ENCODE peak calls at places on chromosomes 13 and 19, in four cellular contexts. One of them, this sample, is unnamed.

GRCh38 chr13:107968470-107968869 is 246.9 kb downstream of the LIG4 start:
- DNase-seq in CD4-positive, CD25-positive, alpha-beta regulatory T cell: no peak
- DNase-seq in epithelial cell of proximal tubule: no peak
- DNase-seq in WTC11: no peak
- DNase-seq in this sample: no peak

GRCh38 chr13:72437458-72437857 is 290.0 kb downstream of the MZT1 start:
- DNase-seq in CD4-positive, CD25-positive, alpha-beta regulatory T cell: no peak
- DNase-seq in WTC11: no peak
- DNase-seq in epithelial cell of proximal tubule: peak
- DNase-seq in this sample: peak

GRCh38 chr13:112603641-112604220 is 15.8 kb upstream of the TUBGCP3 start:
- DNase-seq in epithelial cell of proximal tubule: no peak
- DNase-seq in CD4-positive, CD25-positive, alpha-beta regulatory T cell: no peak
- DNase-seq in WTC11: no peak
- DNase-seq in this sample: no peak

GRCh38 chr13:40980466-40980865 is 38.6 kb downstream of the ELF1 start:
- DNase-seq in epithelial cell of proximal tubule: no peak
- DNase-seq in WTC11: no peak
- DNase-seq in CD4-positive, CD25-positive, alpha-beta regulatory T cell: peak
- DNase-seq in this sample: no peak

GRCh38 chr13:44667950-44668349 is 91.8 kb upstream of the TSC22D1 start:
- DNase-seq in epithelial cell of proximal tubule: peak
- DNase-seq in WTC11: no peak
- DNase-seq in CD4-positive, CD25-positive, alpha-beta regulatory T cell: no peak
- DNase-seq in this sample: peak

GRCh38 chr13:27476943-27477681 is 26.7 kb upstream of the MTIF3 start:
- DNase-seq in WTC11: no peak
- DNase-seq in CD4-positive, CD25-positive, alpha-beta regulatory T cell: peak
- DNase-seq in epithelial cell of proximal tubule: no peak
- DNase-seq in this sample: peak

GRCh38 chr13:59531571-59532091 is 632.1 kb downstream of the DIAPH3 start:
- DNase-seq in epithelial cell of proximal tubule: peak
- DNase-seq in CD4-positive, CD25-positive, alpha-beta regulatory T cell: peak
- DNase-seq in WTC11: peak
- DNase-seq in this sample: peak

GRCh38 chr13:99307648-99308339 is 595 bp upstream of the GPR183 start:
- DNase-seq in epithelial cell of proximal tubule: peak
- DNase-seq in WTC11: no peak
- DNase-seq in CD4-positive, CD25-positive, alpha-beta regulatory T cell: no peak
- DNase-seq in this sample: peak

GRCh38 chr13:19959141-19959830 is 759 bp downstream of the ZMYM2 start:
- DNase-seq in epithelial cell of proximal tubule: no peak
- DNase-seq in CD4-positive, CD25-positive, alpha-beta regulatory T cell: peak
- DNase-seq in WTC11: peak
- DNase-seq in this sample: peak

GRCh38 chr19:13004273-13004672 is 9.0 kb downstream of the NFIX start:
- DNase-seq in WTC11: no peak
- DNase-seq in epithelial cell of proximal tubule: no peak
- DNase-seq in CD4-positive, CD25-positive, alpha-beta regulatory T cell: no peak
- DNase-seq in this sample: no peak

GRCh38 chr19:41792513-41793413 is 3.6 kb upstream of the CEACAM3 start:
- DNase-seq in WTC11: peak
- DNase-seq in epithelial cell of proximal tubule: no peak
- DNase-seq in CD4-positive, CD25-positive, alpha-beta regulatory T cell: peak
- DNase-seq in this sample: peak

GRCh38 chr13:40096357-40096911 is 441.0 kb downstream of the COG6 start:
- DNase-seq in WTC11: no peak
- DNase-seq in epithelial cell of proximal tubule: no peak
- DNase-seq in CD4-positive, CD25-positive, alpha-beta regulatory T cell: no peak
- DNase-seq in this sample: no peak

GRCh38 chr13:50527612-50528509 is 315.6 kb downstream of the DLEU7 start:
- DNase-seq in WTC11: no peak
- DNase-seq in CD4-positive, CD25-positive, alpha-beta regulatory T cell: no peak
- DNase-seq in epithelial cell of proximal tubule: no peak
- DNase-seq in this sample: no peak

GRCh38 chr13:77919351-77920294 is 992 bp upstream of the EDNRB start:
- DNase-seq in CD4-positive, CD25-positive, alpha-beta regulatory T cell: no peak
- DNase-seq in epithelial cell of proximal tubule: no peak
- DNase-seq in WTC11: peak
- DNase-seq in this sample: peak

GRCh38 chr13:113135281-113135760 is 12.7 kb downstream of the F10 start:
- DNase-seq in CD4-positive, CD25-positive, alpha-beta regulatory T cell: no peak
- DNase-seq in epithelial cell of proximal tubule: no peak
- DNase-seq in WTC11: no peak
- DNase-seq in this sample: no peak

GRCh38 chr19:34578173-34578572 is 96.6 kb downstream of the WTIP start:
- DNase-seq in epithelial cell of proximal tubule: no peak
- DNase-seq in CD4-positive, CD25-positive, alpha-beta regulatory T cell: no peak
- DNase-seq in WTC11: no peak
- DNase-seq in this sample: no peak

GRCh38 chr19:14146789-14147216 is 10.4 kb upstream of the ASF1B start:
- DNase-seq in epithelial cell of proximal tubule: no peak
- DNase-seq in CD4-positive, CD25-positive, alpha-beta regulatory T cell: no peak
- DNase-seq in WTC11: no peak
- DNase-seq in this sample: peak

GRCh38 chr19:30857388-30857787 is 485.2 kb downstream of the ZNF536 start:
- DNase-seq in CD4-positive, CD25-positive, alpha-beta regulatory T cell: no peak
- DNase-seq in WTC11: peak
- DNase-seq in epithelial cell of proximal tubule: no peak
- DNase-seq in this sample: no peak

GRCh38 chr13:98333481-98333880 is 156.4 kb upstream of the RNF113B start:
- DNase-seq in CD4-positive, CD25-positive, alpha-beta regulatory T cell: no peak
- DNase-seq in epithelial cell of proximal tubule: no peak
- DNase-seq in WTC11: no peak
- DNase-seq in this sample: no peak

GRCh38 chr19:38445362-38445761 is 11.9 kb downstream of the RYR1 start:
- DNase-seq in CD4-positive, CD25-positive, alpha-beta regulatory T cell: no peak
- DNase-seq in WTC11: no peak
- DNase-seq in epithelial cell of proximal tubule: no peak
- DNase-seq in this sample: no peak

GRCh38 chr19:46718157-46718933 is 1.4 kb upstream of the PRKD2 start:
- DNase-seq in epithelial cell of proximal tubule: no peak
- DNase-seq in CD4-positive, CD25-positive, alpha-beta regulatory T cell: peak
- DNase-seq in WTC11: peak
- DNase-seq in this sample: no peak

GRCh38 chr13:52725302-52725701 is 14.3 kb downstream of the CNMD start:
- DNase-seq in WTC11: no peak
- DNase-seq in epithelial cell of proximal tubule: no peak
- DNase-seq in CD4-positive, CD25-positive, alpha-beta regulatory T cell: no peak
- DNase-seq in this sample: no peak

GRCh38 chr19:4064073-4064550 is 2.6 kb downstream of the ZBTB7A start:
- DNase-seq in CD4-positive, CD25-positive, alpha-beta regulatory T cell: no peak
- DNase-seq in epithelial cell of proximal tubule: no peak
- DNase-seq in WTC11: no peak
- DNase-seq in this sample: peak

GRCh38 chr13:20703785-20704458 is 423 bp downstream of the IL17D start:
- DNase-seq in WTC11: peak
- DNase-seq in epithelial cell of proximal tubule: no peak
- DNase-seq in CD4-positive, CD25-positive, alpha-beta regulatory T cell: peak
- DNase-seq in this sample: peak

GRCh38 chr13:43492745-43493144 is 294.0 kb downstream of the ENOX1 start:
- DNase-seq in epithelial cell of proximal tubule: no peak
- DNase-seq in CD4-positive, CD25-positive, alpha-beta regulatory T cell: no peak
- DNase-seq in WTC11: no peak
- DNase-seq in this sample: no peak

GRCh38 chr19:3455393-3455955 is 24.9 kb downstream of the SMIM24 start:
- DNase-seq in WTC11: no peak
- DNase-seq in CD4-positive, CD25-positive, alpha-beta regulatory T cell: no peak
- DNase-seq in epithelial cell of proximal tubule: no peak
- DNase-seq in this sample: no peak

GRCh38 chr19:50341091-50341564 is 12.0 kb upstream of the KCNC3 start:
- DNase-seq in WTC11: no peak
- DNase-seq in epithelial cell of proximal tubule: no peak
- DNase-seq in CD4-positive, CD25-positive, alpha-beta regulatory T cell: no peak
- DNase-seq in this sample: no peak

GRCh38 chr13:32622827-32623226 is 36.6 kb downstream of the PDS5B start:
- DNase-seq in CD4-positive, CD25-positive, alpha-beta regulatory T cell: no peak
- DNase-seq in epithelial cell of proximal tubule: no peak
- DNase-seq in WTC11: no peak
- DNase-seq in this sample: no peak

GRCh38 chr19:31154021-31154420 is 195.2 kb downstream of the TSHZ3 start:
- DNase-seq in WTC11: no peak
- DNase-seq in CD4-positive, CD25-positive, alpha-beta regulatory T cell: no peak
- DNase-seq in epithelial cell of proximal tubule: no peak
- DNase-seq in this sample: peak

GRCh38 chr19:307793-308420 is 16.7 kb upstream of the PLPP2 start:
- DNase-seq in WTC11: no peak
- DNase-seq in CD4-positive, CD25-positive, alpha-beta regulatory T cell: no peak
- DNase-seq in epithelial cell of proximal tubule: no peak
- DNase-seq in this sample: no peak

This sample was measured in fibroblast of mammary gland.